ENCODE peak calls at places on chromosomes 5 and 9, in seven cellular contexts. One of them, this sample, is unnamed.

GRCh38 chr9:70531286-70531685 is 116.8 kb upstream of the KLF9 start:
- DNase-seq in HCT116: no peak
- DNase-seq in H1: no peak
- DNase-seq in K562: no peak
- DNase-seq in GM12878: no peak
- DNase-seq in SK-N-SH: no peak
- DNase-seq in HepG2: no peak
- DNase-seq in this sample: no peak

GRCh38 chr5:6423327-6424109 is 25.1 kb upstream of the UBE2QL1 start:
- DNase-seq in HCT116: no peak
- DNase-seq in H1: no peak
- DNase-seq in K562: no peak
- DNase-seq in GM12878: no peak
- DNase-seq in SK-N-SH: no peak
- DNase-seq in HepG2: no peak
- DNase-seq in this sample: no peak

GRCh38 chr5:154646841-154647759 is 108.1 kb upstream of the LARP1 start:
- DNase-seq in HCT116: no peak
- DNase-seq in H1: peak; percentile 34
- DNase-seq in K562: peak; percentile 74
- DNase-seq in GM12878: no peak
- DNase-seq in SK-N-SH: no peak
- DNase-seq in HepG2: peak; percentile 83
- DNase-seq in this sample: no peak

GRCh38 chr9:137297966-137298365 is 4.1 kb downstream of the NRARP start:
- DNase-seq in HCT116: no peak
- DNase-seq in H1: no peak
- DNase-seq in K562: no peak
- DNase-seq in GM12878: no peak
- DNase-seq in SK-N-SH: no peak
- DNase-seq in HepG2: no peak
- DNase-seq in this sample: no peak

GRCh38 chr5:132777209-132778069 is at the start of gene SEPTIN8:
- DNase-seq in HCT116: no peak
- DNase-seq in H1: no peak
- DNase-seq in K562: peak; percentile 87
- DNase-seq in GM12878: no peak
- DNase-seq in SK-N-SH: peak; percentile 90
- DNase-seq in HepG2: no peak
- DNase-seq in this sample: no peak

GRCh38 chr9:20854444-20854843 is 170.4 kb downstream of the FOCAD start:
- DNase-seq in HCT116: no peak
- DNase-seq in H1: no peak
- DNase-seq in K562: no peak
- DNase-seq in GM12878: no peak
- DNase-seq in SK-N-SH: no peak
- DNase-seq in HepG2: no peak
- DNase-seq in this sample: no peak

GRCh38 chr5:9852686-9853085 is 222.5 kb upstream of the TAS2R1 start:
- DNase-seq in HCT116: no peak
- DNase-seq in H1: no peak
- DNase-seq in K562: no peak
- DNase-seq in GM12878: no peak
- DNase-seq in SK-N-SH: no peak
- DNase-seq in HepG2: no peak
- DNase-seq in this sample: no peak

GRCh38 chr5:65854931-65855330 is 71.4 kb upstream of the ERBIN start:
- DNase-seq in HCT116: no peak
- DNase-seq in H1: no peak
- DNase-seq in K562: no peak
- DNase-seq in GM12878: no peak
- DNase-seq in SK-N-SH: no peak
- DNase-seq in HepG2: no peak
- DNase-seq in this sample: no peak

GRCh38 chr9:22079873-22080341 is 70.8 kb upstream of the CDKN2B start:
- DNase-seq in HCT116: no peak
- DNase-seq in H1: no peak
- DNase-seq in K562: no peak
- DNase-seq in GM12878: peak; percentile 40
- DNase-seq in SK-N-SH: no peak
- DNase-seq in HepG2: no peak
- DNase-seq in this sample: no peak

GRCh38 chr9:114121445-114122151 is 22.5 kb upstream of the KIF12 start:
- DNase-seq in HCT116: no peak
- DNase-seq in H1: no peak
- DNase-seq in K562: no peak
- DNase-seq in GM12878: no peak
- DNase-seq in SK-N-SH: no peak
- DNase-seq in HepG2: no peak
- DNase-seq in this sample: no peak

GRCh38 chr5:156819967-156820581 is 30.0 kb upstream of the PPP1R2B start:
- DNase-seq in HCT116: no peak
- DNase-seq in H1: no peak
- DNase-seq in K562: no peak
- DNase-seq in GM12878: no peak
- DNase-seq in SK-N-SH: no peak
- DNase-seq in HepG2: no peak
- DNase-seq in this sample: no peak

GRCh38 chr9:136629879-136630661 is 32.6 kb upstream of the EGFL7 start:
- DNase-seq in HCT116: no peak
- DNase-seq in H1: peak; percentile 36
- DNase-seq in K562: peak; percentile 72
- DNase-seq in GM12878: no peak
- DNase-seq in SK-N-SH: peak; percentile 91
- DNase-seq in HepG2: peak; percentile 39
- DNase-seq in this sample: no peak

GRCh38 chr5:179422213-179422839 is 77.1 kb upstream of the ADAMTS2 start:
- DNase-seq in HCT116: no peak
- DNase-seq in H1: no peak
- DNase-seq in K562: no peak
- DNase-seq in GM12878: no peak
- DNase-seq in SK-N-SH: peak; percentile 15
- DNase-seq in HepG2: no peak
- DNase-seq in this sample: no peak

GRCh38 chr9:93083592-93084470 is 12.2 kb upstream of the CARD19 start:
- DNase-seq in HCT116: no peak
- DNase-seq in H1: no peak
- DNase-seq in K562: no peak
- DNase-seq in GM12878: no peak
- DNase-seq in SK-N-SH: peak; percentile 3
- DNase-seq in HepG2: no peak
- DNase-seq in this sample: no peak

GRCh38 chr5:142782976-142783539 is 12.9 kb downstream of the ARHGAP26 start:
- DNase-seq in HCT116: no peak
- DNase-seq in H1: no peak
- DNase-seq in K562: no peak
- DNase-seq in GM12878: no peak
- DNase-seq in SK-N-SH: no peak
- DNase-seq in HepG2: no peak
- DNase-seq in this sample: no peak

GRCh38 chr9:129319076-129319937 is 141.2 kb upstream of the IER5L start:
- DNase-seq in HCT116: no peak
- DNase-seq in H1: no peak
- DNase-seq in K562: no peak
- DNase-seq in GM12878: no peak
- DNase-seq in SK-N-SH: no peak
- DNase-seq in HepG2: no peak
- DNase-seq in this sample: no peak

GRCh38 chr5:94777163-94777885 is 158.9 kb downstream of the SLF1 start:
- DNase-seq in HCT116: no peak
- DNase-seq in H1: no peak
- DNase-seq in K562: no peak
- DNase-seq in GM12878: no peak
- DNase-seq in SK-N-SH: peak; percentile 27
- DNase-seq in HepG2: no peak
- DNase-seq in this sample: no peak

GRCh38 chr5:94429566-94429965 is 188.8 kb downstream of the KIAA0825 start:
- DNase-seq in HCT116: no peak
- DNase-seq in H1: no peak
- DNase-seq in K562: no peak
- DNase-seq in GM12878: no peak
- DNase-seq in SK-N-SH: no peak
- DNase-seq in HepG2: no peak
- DNase-seq in this sample: no peak

GRCh38 chr9:2742214-2742613 is 24.9 kb downstream of the KCNV2 start:
- DNase-seq in HCT116: no peak
- DNase-seq in H1: no peak
- DNase-seq in K562: no peak
- DNase-seq in GM12878: no peak
- DNase-seq in SK-N-SH: no peak
- DNase-seq in HepG2: no peak
- DNase-seq in this sample: no peak

DNA sequence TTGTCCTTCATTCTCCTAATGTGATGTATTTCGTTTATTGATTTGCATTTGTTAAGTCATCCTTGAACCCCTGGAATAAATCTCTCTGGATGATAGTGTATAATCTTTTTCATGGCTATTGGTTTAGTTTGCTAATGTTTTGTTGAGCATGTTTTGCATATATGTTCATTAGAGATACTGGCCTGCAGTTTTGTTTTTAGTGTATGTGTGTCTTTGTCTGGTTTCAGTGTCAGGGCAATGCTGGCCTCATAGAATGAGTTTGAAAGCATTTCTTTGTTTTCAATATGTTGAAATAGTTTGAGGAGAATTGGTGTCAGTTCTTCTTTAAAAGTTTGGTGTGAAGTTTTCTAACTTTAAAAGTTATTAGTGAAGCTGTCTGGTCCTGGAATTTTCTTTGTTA is 149.6 kb upstream of the ATP10B start:
- DNase-seq in HCT116: no peak
- DNase-seq in H1: no peak
- DNase-seq in K562: no peak
- DNase-seq in GM12878: peak; percentile 17
- DNase-seq in SK-N-SH: no peak
- DNase-seq in HepG2: no peak
- DNase-seq in this sample: no peak
- TF ChIP-seq SIN3A in HCT116: no peak
- TF ChIP-seq SIN3A in H1: no peak
- TF ChIP-seq SIN3A in K562: no peak
- TF ChIP-seq SIN3A in GM12878: no peak
- TF ChIP-seq SIN3A in SK-N-SH: no peak
- TF ChIP-seq SIN3A in HepG2: no peak
- TF ChIP-seq SIN3A in this sample: no peak

GRCh38 chr5:55989860-55990259 is 4.9 kb downstream of the IL6ST start:
- DNase-seq in HCT116: no peak
- DNase-seq in H1: no peak
- DNase-seq in K562: no peak
- DNase-seq in GM12878: no peak
- DNase-seq in SK-N-SH: no peak
- DNase-seq in HepG2: peak; percentile 35
- DNase-seq in this sample: no peak

GRCh38 chr5:55993013-55993412 is 1.8 kb downstream of the IL6ST start:
- DNase-seq in HCT116: no peak
- DNase-seq in H1: no peak
- DNase-seq in K562: no peak
- DNase-seq in GM12878: no peak
- DNase-seq in SK-N-SH: no peak
- DNase-seq in HepG2: no peak
- DNase-seq in this sample: no peak

GRCh38 chr5:55994502-55994997 is at the start of gene IL6ST:
- DNase-seq in HCT116: no peak
- DNase-seq in H1: peak; percentile 34
- DNase-seq in K562: no peak
- DNase-seq in GM12878: no peak
- DNase-seq in SK-N-SH: no peak
- DNase-seq in HepG2: peak; percentile 46
- DNase-seq in this sample: no peak

GRCh38 chr5:55993628-55994501 is 898 bp downstream of the IL6ST start:
- DNase-seq in HCT116: no peak
- DNase-seq in H1: no peak
- DNase-seq in K562: no peak
- DNase-seq in GM12878: no peak
- DNase-seq in SK-N-SH: no peak
- DNase-seq in HepG2: no peak
- DNase-seq in this sample: no peak

DNA sequence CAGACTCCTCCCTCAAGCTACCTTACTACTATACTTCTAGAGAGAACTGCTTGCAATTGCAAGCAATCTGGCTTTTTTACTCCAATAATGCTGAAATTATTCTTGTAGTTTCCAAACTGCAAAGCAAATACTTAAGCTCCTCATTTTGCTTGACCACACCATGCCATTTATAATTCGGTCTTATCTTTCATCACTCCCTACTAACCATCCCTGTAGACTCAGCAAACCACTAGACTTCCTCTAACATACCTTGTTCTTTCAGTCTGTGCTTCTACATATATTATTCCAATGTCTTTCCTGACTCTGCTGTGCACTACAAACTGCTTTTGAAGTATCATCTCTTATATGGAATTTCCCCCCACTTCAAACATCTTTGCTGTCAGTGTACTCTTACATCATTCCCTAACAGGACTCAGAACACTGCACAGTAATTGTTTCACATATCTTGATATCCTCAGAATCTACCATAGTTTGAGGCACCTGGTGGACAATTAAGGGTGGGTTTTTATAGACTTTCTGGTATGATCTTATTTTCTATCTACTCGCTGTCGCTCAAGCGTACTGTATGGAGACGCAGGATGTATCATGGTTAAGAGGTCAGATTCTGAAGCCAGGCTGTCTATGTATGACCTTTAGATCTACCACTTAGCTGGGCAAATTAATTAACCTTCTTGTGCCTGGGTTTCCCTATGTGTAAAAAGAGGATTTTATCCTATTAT is 2.8 kb downstream of the IL6ST start:
- DNase-seq in HCT116: no peak
- DNase-seq in H1: no peak
- DNase-seq in K562: no peak
- DNase-seq in GM12878: no peak
- DNase-seq in SK-N-SH: no peak
- DNase-seq in HepG2: peak; percentile 40
- DNase-seq in this sample: no peak
- H3K4me3 ChIP-seq in HCT116: no peak overlapping the region
- H3K4me3 ChIP-seq in H1: no peak overlapping the region
- H3K4me3 ChIP-seq in K562: no peak overlapping the region
- H3K4me3 ChIP-seq in GM12878: peak overlapping the region; percentile 93
- H3K4me3 ChIP-seq in SK-N-SH: no peak overlapping the region
- H3K4me3 ChIP-seq in HepG2: peak overlapping the region; percentile 99
- H3K4me3 ChIP-seq in this sample: peak overlapping the region; percentile 96

DNA sequence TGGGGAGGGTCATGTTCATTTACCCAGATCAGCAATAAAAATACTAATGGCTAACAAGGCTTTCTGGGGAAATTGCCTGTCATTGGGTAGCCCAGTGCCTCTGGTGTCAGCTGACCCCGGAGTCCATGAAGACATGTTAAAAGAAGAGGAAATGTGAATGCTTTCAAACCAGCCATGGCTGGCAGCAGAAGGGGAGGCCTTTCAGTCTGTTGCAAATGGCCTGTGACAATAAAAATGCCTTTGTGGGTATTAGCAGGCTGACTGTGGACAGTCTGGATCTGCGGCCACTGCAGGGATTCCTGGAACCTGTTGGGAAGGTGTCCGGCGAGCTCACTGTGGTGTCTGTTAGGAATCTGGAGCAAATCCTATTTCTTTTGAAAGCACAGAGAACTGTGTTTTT is 7.5 kb downstream of the ABL1 start:
- DNase-seq in HCT116: no peak
- DNase-seq in H1: no peak
- DNase-seq in K562: no peak
- DNase-seq in GM12878: no peak
- DNase-seq in SK-N-SH: no peak
- DNase-seq in HepG2: no peak
- DNase-seq in this sample: no peak
- H3K4me1 ChIP-seq in HCT116: peaks cover 37% of the 10 kb centered on the region
- H3K4me1 ChIP-seq in H1: peaks cover 21% of the 10 kb centered on the region
- H3K4me1 ChIP-seq in K562: peaks cover 26% of the 10 kb centered on the region
- H3K4me1 ChIP-seq in GM12878: no peaks in the 10 kb centered on the region
- H3K4me1 ChIP-seq in SK-N-SH: peaks cover 64% of the 10 kb centered on the region
- H3K4me1 ChIP-seq in HepG2: peaks cover 47% of the 10 kb centered on the region
- H3K4me1 ChIP-seq in this sample: peaks cover 82% of the 10 kb centered on the region

GRCh38 chr5:41522193-41522786 is 11.9 kb upstream of the PLCXD3 start:
- DNase-seq in HCT116: no peak
- DNase-seq in H1: no peak
- DNase-seq in K562: no peak
- DNase-seq in GM12878: no peak
- DNase-seq in SK-N-SH: no peak
- DNase-seq in HepG2: no peak
- DNase-seq in this sample: no peak
- TF ChIP-seq SIN3A in HCT116: no peak
- TF ChIP-seq SIN3A in H1: no peak
- TF ChIP-seq SIN3A in K562: no peak
- TF ChIP-seq SIN3A in GM12878: no peak
- TF ChIP-seq SIN3A in SK-N-SH: no peak
- TF ChIP-seq SIN3A in HepG2: no peak
- TF ChIP-seq SIN3A in this sample: no peak